ENCODE peak calls at places on chromosomes 2 and 18, in seven cellular contexts. One of them, this sample, is unnamed.

GRCh38 chr2:19474128-19474527 is 115.7 kb upstream of the OSR1 start:
- DNase-seq in stomach: no peak
- DNase-seq in fibroblast of lung: peak
- DNase-seq in GM20000: peak
- DNase-seq in progenitor cell of endocrine pancreas: no peak
- DNase-seq in glutamatergic neuron: no peak
- DNase-seq in IMR-90: peak
- DNase-seq in this sample: no peak

GRCh38 chr2:43224571-43225092 is 1.8 kb downstream of the ZFP36L2 start:
- DNase-seq in stomach: no peak
- DNase-seq in fibroblast of lung: peak
- DNase-seq in GM20000: peak
- DNase-seq in progenitor cell of endocrine pancreas: no peak
- DNase-seq in glutamatergic neuron: peak
- DNase-seq in IMR-90: peak
- DNase-seq in this sample: peak

GRCh38 chr2:18440141-18440605 is 120.3 kb downstream of the RDH14 start:
- DNase-seq in stomach: no peak
- DNase-seq in fibroblast of lung: peak
- DNase-seq in GM20000: no peak
- DNase-seq in progenitor cell of endocrine pancreas: no peak
- DNase-seq in glutamatergic neuron: no peak
- DNase-seq in IMR-90: peak
- DNase-seq in this sample: no peak

GRCh38 chr2:124888431-124888830 is 863.3 kb downstream of the CNTNAP5 start:
- DNase-seq in stomach: no peak
- DNase-seq in fibroblast of lung: peak
- DNase-seq in GM20000: no peak
- DNase-seq in progenitor cell of endocrine pancreas: no peak
- DNase-seq in glutamatergic neuron: no peak
- DNase-seq in IMR-90: no peak
- DNase-seq in this sample: no peak

GRCh38 chr2:38572167-38572566 is 30.6 kb downstream of the HNRNPLL start:
- DNase-seq in stomach: no peak
- DNase-seq in fibroblast of lung: peak
- DNase-seq in GM20000: no peak
- DNase-seq in progenitor cell of endocrine pancreas: no peak
- DNase-seq in glutamatergic neuron: no peak
- DNase-seq in IMR-90: peak
- DNase-seq in this sample: peak

GRCh38 chr2:180763249-180763989 is 217.0 kb upstream of the UBE2E3 start:
- DNase-seq in stomach: no peak
- DNase-seq in fibroblast of lung: no peak
- DNase-seq in GM20000: no peak
- DNase-seq in progenitor cell of endocrine pancreas: no peak
- DNase-seq in glutamatergic neuron: no peak
- DNase-seq in IMR-90: no peak
- DNase-seq in this sample: no peak

GRCh38 chr2:1942836-1943360 is 198.6 kb upstream of the PXDN start:
- DNase-seq in stomach: no peak
- DNase-seq in fibroblast of lung: no peak
- DNase-seq in GM20000: no peak
- DNase-seq in progenitor cell of endocrine pancreas: no peak
- DNase-seq in glutamatergic neuron: no peak
- DNase-seq in IMR-90: no peak
- DNase-seq in this sample: no peak

GRCh38 chr2:223954401-223954800 is 2.9 kb upstream of the MRPL44 start:
- DNase-seq in stomach: no peak
- DNase-seq in fibroblast of lung: peak
- DNase-seq in GM20000: no peak
- DNase-seq in progenitor cell of endocrine pancreas: no peak
- DNase-seq in glutamatergic neuron: no peak
- DNase-seq in IMR-90: peak
- DNase-seq in this sample: no peak

GRCh38 chr2:50952596-50952995 is 79.3 kb downstream of the NRXN1 start:
- DNase-seq in stomach: no peak
- DNase-seq in fibroblast of lung: peak
- DNase-seq in GM20000: no peak
- DNase-seq in progenitor cell of endocrine pancreas: no peak
- DNase-seq in glutamatergic neuron: no peak
- DNase-seq in IMR-90: peak
- DNase-seq in this sample: no peak

GRCh38 chr18:41829648-41830516 is 125.2 kb upstream of the PIK3C3 start:
- DNase-seq in stomach: no peak
- DNase-seq in fibroblast of lung: no peak
- DNase-seq in GM20000: no peak
- DNase-seq in progenitor cell of endocrine pancreas: no peak
- DNase-seq in glutamatergic neuron: no peak
- DNase-seq in IMR-90: no peak
- DNase-seq in this sample: no peak

GRCh38 chr2:219530048-219530963 is 13.3 kb downstream of the CHPF start:
- DNase-seq in stomach: peak
- DNase-seq in fibroblast of lung: peak
- DNase-seq in GM20000: peak
- DNase-seq in progenitor cell of endocrine pancreas: peak
- DNase-seq in glutamatergic neuron: peak
- DNase-seq in IMR-90: peak
- DNase-seq in this sample: peak

GRCh38 chr2:37576831-37577230 is 94.6 kb downstream of the CDC42EP3 start:
- DNase-seq in stomach: no peak
- DNase-seq in fibroblast of lung: no peak
- DNase-seq in GM20000: no peak
- DNase-seq in progenitor cell of endocrine pancreas: no peak
- DNase-seq in glutamatergic neuron: no peak
- DNase-seq in IMR-90: peak
- DNase-seq in this sample: no peak

GRCh38 chr2:192194866-192195547 is at the start of gene TMEFF2:
- DNase-seq in stomach: peak
- DNase-seq in fibroblast of lung: peak
- DNase-seq in GM20000: peak
- DNase-seq in progenitor cell of endocrine pancreas: peak
- DNase-seq in glutamatergic neuron: peak
- DNase-seq in IMR-90: peak
- DNase-seq in this sample: peak

GRCh38 chr2:240246173-240246820 is 105.8 kb upstream of the OTOS start:
- DNase-seq in stomach: peak
- DNase-seq in fibroblast of lung: no peak
- DNase-seq in GM20000: no peak
- DNase-seq in progenitor cell of endocrine pancreas: no peak
- DNase-seq in glutamatergic neuron: no peak
- DNase-seq in IMR-90: no peak
- DNase-seq in this sample: no peak

GRCh38 chr2:25655316-25655715 is 18.1 kb downstream of the DTNB start:
- DNase-seq in stomach: no peak
- DNase-seq in fibroblast of lung: no peak
- DNase-seq in GM20000: no peak
- DNase-seq in progenitor cell of endocrine pancreas: no peak
- DNase-seq in glutamatergic neuron: no peak
- DNase-seq in IMR-90: no peak
- DNase-seq in this sample: no peak

GRCh38 chr2:196478588-196478987 is 160.9 kb upstream of the CCDC150 start:
- DNase-seq in stomach: no peak
- DNase-seq in fibroblast of lung: no peak
- DNase-seq in GM20000: no peak
- DNase-seq in progenitor cell of endocrine pancreas: no peak
- DNase-seq in glutamatergic neuron: no peak
- DNase-seq in IMR-90: no peak
- DNase-seq in this sample: no peak

GRCh38 chr2:9286553-9287399 is 80.2 kb downstream of the ASAP2 start:
- DNase-seq in stomach: no peak
- DNase-seq in fibroblast of lung: peak
- DNase-seq in GM20000: no peak
- DNase-seq in progenitor cell of endocrine pancreas: no peak
- DNase-seq in glutamatergic neuron: no peak
- DNase-seq in IMR-90: peak
- DNase-seq in this sample: no peak

GRCh38 chr2:166343467-166343866 is 32.3 kb downstream of the SCN9A start:
- DNase-seq in stomach: no peak
- DNase-seq in fibroblast of lung: no peak
- DNase-seq in GM20000: no peak
- DNase-seq in progenitor cell of endocrine pancreas: no peak
- DNase-seq in glutamatergic neuron: peak
- DNase-seq in IMR-90: no peak
- DNase-seq in this sample: no peak

GRCh38 chr2:208440716-208441115 is 34.1 kb downstream of the PTH2R start:
- DNase-seq in stomach: no peak
- DNase-seq in fibroblast of lung: no peak
- DNase-seq in GM20000: no peak
- DNase-seq in progenitor cell of endocrine pancreas: no peak
- DNase-seq in glutamatergic neuron: no peak
- DNase-seq in IMR-90: no peak
- DNase-seq in this sample: no peak

GRCh38 chr18:58991127-58991798 is 126.6 kb downstream of the ZNF532 start:
- DNase-seq in stomach: no peak
- DNase-seq in fibroblast of lung: peak
- DNase-seq in GM20000: peak
- DNase-seq in progenitor cell of endocrine pancreas: no peak
- DNase-seq in glutamatergic neuron: no peak
- DNase-seq in IMR-90: peak
- DNase-seq in this sample: no peak

GRCh38 chr2:235827585-235827992 is 333.7 kb downstream of the AGAP1 start:
- DNase-seq in stomach: no peak
- DNase-seq in fibroblast of lung: peak
- DNase-seq in GM20000: no peak
- DNase-seq in progenitor cell of endocrine pancreas: no peak
- DNase-seq in glutamatergic neuron: no peak
- DNase-seq in IMR-90: no peak
- DNase-seq in this sample: no peak

GRCh38 chr2:161028581-161028980 is 131.6 kb upstream of the TANK start:
- DNase-seq in stomach: no peak
- DNase-seq in fibroblast of lung: no peak
- DNase-seq in GM20000: no peak
- DNase-seq in progenitor cell of endocrine pancreas: no peak
- DNase-seq in glutamatergic neuron: no peak
- DNase-seq in IMR-90: no peak
- DNase-seq in this sample: no peak

GRCh38 chr2:30693821-30694281 is 113.4 kb downstream of the CAPN13 start:
- DNase-seq in stomach: no peak
- DNase-seq in fibroblast of lung: no peak
- DNase-seq in GM20000: no peak
- DNase-seq in progenitor cell of endocrine pancreas: no peak
- DNase-seq in glutamatergic neuron: no peak
- DNase-seq in IMR-90: no peak
- DNase-seq in this sample: no peak
- TF ChIP-seq CTCF in stomach: no peak
- TF ChIP-seq CTCF in fibroblast of lung: no peak
- TF ChIP-seq CTCF in GM20000: no peak
- TF ChIP-seq CTCF in progenitor cell of endocrine pancreas: no peak
- TF ChIP-seq CTCF in glutamatergic neuron: no peak
- TF ChIP-seq CTCF in IMR-90: no peak
- TF ChIP-seq CTCF in this sample: no peak

DNA sequence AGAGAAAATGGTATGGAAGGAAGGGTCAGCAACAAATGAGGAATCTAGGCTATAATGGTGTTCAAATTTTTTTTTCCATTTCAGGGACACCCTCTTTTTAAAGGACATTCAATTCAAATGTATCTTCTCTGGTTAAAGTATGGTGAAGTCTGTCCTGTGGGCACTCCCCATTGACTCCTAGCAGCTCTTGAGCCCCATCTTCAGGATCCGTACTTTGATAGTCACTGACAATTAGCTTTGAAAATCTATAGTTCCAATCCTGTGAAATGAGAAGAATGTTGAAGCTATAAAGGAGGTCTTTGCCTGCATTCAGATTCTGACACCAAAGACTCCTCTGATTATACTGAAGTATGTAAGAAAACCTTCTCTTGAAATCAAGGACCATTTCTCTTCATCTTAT is 43.3 kb downstream of the KCNH7 start:
- DNase-seq in stomach: no peak
- DNase-seq in fibroblast of lung: no peak
- DNase-seq in GM20000: no peak
- DNase-seq in progenitor cell of endocrine pancreas: no peak
- DNase-seq in glutamatergic neuron: no peak
- DNase-seq in IMR-90: no peak
- DNase-seq in this sample: peak
- TF ChIP-seq CTCF in stomach: no peak
- TF ChIP-seq CTCF in fibroblast of lung: no peak
- TF ChIP-seq CTCF in GM20000: no peak
- TF ChIP-seq CTCF in progenitor cell of endocrine pancreas: no peak
- TF ChIP-seq CTCF in glutamatergic neuron: no peak
- TF ChIP-seq CTCF in IMR-90: no peak
- TF ChIP-seq CTCF in this sample: peak

GRCh38 chr2:6968319-6969100 is 51.3 kb downstream of the RNF144A start:
- DNase-seq in stomach: no peak
- DNase-seq in fibroblast of lung: no peak
- DNase-seq in GM20000: no peak
- DNase-seq in progenitor cell of endocrine pancreas: no peak
- DNase-seq in glutamatergic neuron: no peak
- DNase-seq in IMR-90: no peak
- DNase-seq in this sample: peak
- TF ChIP-seq CTCF in stomach: no peak
- TF ChIP-seq CTCF in fibroblast of lung: no peak
- TF ChIP-seq CTCF in GM20000: no peak
- TF ChIP-seq CTCF in progenitor cell of endocrine pancreas: no peak
- TF ChIP-seq CTCF in glutamatergic neuron: no peak
- TF ChIP-seq CTCF in IMR-90: no peak
- TF ChIP-seq CTCF in this sample: no peak

GRCh38 chr2:172863341-172863740 is 127.7 kb downstream of the RAPGEF4 start:
- DNase-seq in stomach: no peak
- DNase-seq in fibroblast of lung: no peak
- DNase-seq in GM20000: no peak
- DNase-seq in progenitor cell of endocrine pancreas: no peak
- DNase-seq in glutamatergic neuron: no peak
- DNase-seq in IMR-90: no peak
- DNase-seq in this sample: no peak

GRCh38 chr2:172865422-172865821 is 129.8 kb downstream of the RAPGEF4 start:
- DNase-seq in stomach: no peak
- DNase-seq in fibroblast of lung: peak
- DNase-seq in GM20000: no peak
- DNase-seq in progenitor cell of endocrine pancreas: no peak
- DNase-seq in glutamatergic neuron: no peak
- DNase-seq in IMR-90: peak
- DNase-seq in this sample: no peak

GRCh38 chr2:172861632-172862031 is 126.0 kb downstream of the RAPGEF4 start:
- DNase-seq in stomach: no peak
- DNase-seq in fibroblast of lung: no peak
- DNase-seq in GM20000: no peak
- DNase-seq in progenitor cell of endocrine pancreas: no peak
- DNase-seq in glutamatergic neuron: no peak
- DNase-seq in IMR-90: no peak
- DNase-seq in this sample: no peak

GRCh38 chr2:172862077-172862476 is 126.4 kb downstream of the RAPGEF4 start:
- DNase-seq in stomach: no peak
- DNase-seq in fibroblast of lung: no peak
- DNase-seq in GM20000: no peak
- DNase-seq in progenitor cell of endocrine pancreas: no peak
- DNase-seq in glutamatergic neuron: no peak
- DNase-seq in IMR-90: no peak
- DNase-seq in this sample: no peak

DNA sequence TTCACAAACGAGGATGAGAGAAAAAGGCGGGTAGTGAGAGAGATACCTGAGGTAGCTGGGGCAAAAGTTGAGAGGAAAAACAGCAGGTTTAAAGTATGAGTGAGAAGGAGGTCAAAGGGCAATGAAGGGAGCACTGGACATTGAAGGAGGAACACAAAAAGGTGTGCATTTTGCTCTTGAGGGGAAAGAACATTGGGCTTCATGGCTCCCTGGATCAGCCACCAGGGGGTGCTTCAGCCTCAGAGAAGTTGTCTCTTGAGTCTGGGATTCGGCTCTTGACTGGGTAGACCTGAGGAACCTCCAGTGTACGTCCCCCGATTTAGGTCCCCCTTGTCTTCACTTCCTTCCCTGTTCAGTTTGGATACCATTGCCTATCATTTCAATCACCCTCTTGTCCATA is 128.5 kb downstream of the RAPGEF4 start:
- DNase-seq in stomach: peak
- DNase-seq in fibroblast of lung: peak
- DNase-seq in GM20000: peak
- DNase-seq in progenitor cell of endocrine pancreas: no peak
- DNase-seq in glutamatergic neuron: peak
- DNase-seq in IMR-90: peak
- DNase-seq in this sample: peak
- TF ChIP-seq CTCF in stomach: peak
- TF ChIP-seq CTCF in fibroblast of lung: peak
- TF ChIP-seq CTCF in GM20000: peak
- TF ChIP-seq CTCF in progenitor cell of endocrine pancreas: peak
- TF ChIP-seq CTCF in glutamatergic neuron: peak
- TF ChIP-seq CTCF in IMR-90: peak
- TF ChIP-seq CTCF in this sample: peak

This sample was measured in body of pancreas.